ENCODE peak calls at places on chromosomes 6 and 20, in seven cellular contexts. One of them, this sample, is unnamed.

GRCh38 chr20:53837126-53837826 is 233.1 kb downstream of the BCAS1 start:
- DNase-seq in amygdala: no peak
- DNase-seq in T-helper 1 cell: no peak
- DNase-seq in CD4-positive, alpha-beta T cell: no peak
- DNase-seq in spleen: no peak
- DNase-seq in hypothalamus: no peak
- DNase-seq in EH: no peak
- DNase-seq in this sample: no peak

GRCh38 chr6:37210313-37210898 is 40.5 kb downstream of the PIM1 start:
- DNase-seq in amygdala: no peak
- DNase-seq in T-helper 1 cell: peak
- DNase-seq in CD4-positive, alpha-beta T cell: peak
- DNase-seq in spleen: no peak
- DNase-seq in hypothalamus: peak
- DNase-seq in EH: peak
- DNase-seq in this sample: peak

GRCh38 chr20:45970646-45971424 is 1.2 kb downstream of the ZNF335 start:
- DNase-seq in amygdala: no peak
- DNase-seq in T-helper 1 cell: no peak
- DNase-seq in CD4-positive, alpha-beta T cell: no peak
- DNase-seq in spleen: peak
- DNase-seq in hypothalamus: peak
- DNase-seq in EH: peak
- DNase-seq in this sample: no peak

GRCh38 chr6:131694832-131695426 is 6.3 kb downstream of the OR2A4 start:
- DNase-seq in amygdala: no peak
- DNase-seq in T-helper 1 cell: no peak
- DNase-seq in CD4-positive, alpha-beta T cell: no peak
- DNase-seq in spleen: no peak
- DNase-seq in hypothalamus: peak
- DNase-seq in EH: peak
- DNase-seq in this sample: peak

GRCh38 chr6:4931530-4932505 is 72.0 kb downstream of the RPP40 start:
- DNase-seq in amygdala: no peak
- DNase-seq in T-helper 1 cell: no peak
- DNase-seq in CD4-positive, alpha-beta T cell: no peak
- DNase-seq in spleen: no peak
- DNase-seq in hypothalamus: no peak
- DNase-seq in EH: peak
- DNase-seq in this sample: no peak

GRCh38 chr20:45340236-45340847 is 7.9 kb downstream of the SDC4 start:
- DNase-seq in amygdala: no peak
- DNase-seq in T-helper 1 cell: no peak
- DNase-seq in CD4-positive, alpha-beta T cell: no peak
- DNase-seq in spleen: no peak
- DNase-seq in hypothalamus: no peak
- DNase-seq in EH: no peak
- DNase-seq in this sample: no peak

GRCh38 chr6:6674872-6675271 is 86.4 kb downstream of the LY86 start:
- DNase-seq in amygdala: no peak
- DNase-seq in T-helper 1 cell: no peak
- DNase-seq in CD4-positive, alpha-beta T cell: no peak
- DNase-seq in spleen: no peak
- DNase-seq in hypothalamus: no peak
- DNase-seq in EH: no peak
- DNase-seq in this sample: no peak

GRCh38 chr20:15199698-15200097 is 862.3 kb upstream of the FLRT3 start:
- DNase-seq in amygdala: no peak
- DNase-seq in T-helper 1 cell: no peak
- DNase-seq in CD4-positive, alpha-beta T cell: no peak
- DNase-seq in spleen: no peak
- DNase-seq in hypothalamus: no peak
- DNase-seq in EH: no peak
- DNase-seq in this sample: no peak

GRCh38 chr20:56691325-56691990 is 62.4 kb downstream of the TFAP2C start:
- DNase-seq in amygdala: no peak
- DNase-seq in T-helper 1 cell: no peak
- DNase-seq in CD4-positive, alpha-beta T cell: no peak
- DNase-seq in spleen: no peak
- DNase-seq in hypothalamus: no peak
- DNase-seq in EH: no peak
- DNase-seq in this sample: no peak

GRCh38 chr6:163137504-163137903 is 277.0 kb upstream of the QKI start:
- DNase-seq in amygdala: no peak
- DNase-seq in T-helper 1 cell: no peak
- DNase-seq in CD4-positive, alpha-beta T cell: no peak
- DNase-seq in spleen: no peak
- DNase-seq in hypothalamus: no peak
- DNase-seq in EH: no peak
- DNase-seq in this sample: no peak

GRCh38 chr20:35171753-35172433 is at the start of gene PROCR:
- DNase-seq in amygdala: no peak
- DNase-seq in T-helper 1 cell: no peak
- DNase-seq in CD4-positive, alpha-beta T cell: no peak
- DNase-seq in spleen: peak
- DNase-seq in hypothalamus: peak
- DNase-seq in EH: peak
- DNase-seq in this sample: peak

GRCh38 chr6:34602318-34603111 is 46.4 kb upstream of the SPDEF start:
- DNase-seq in amygdala: no peak
- DNase-seq in T-helper 1 cell: no peak
- DNase-seq in CD4-positive, alpha-beta T cell: no peak
- DNase-seq in spleen: no peak
- DNase-seq in hypothalamus: no peak
- DNase-seq in EH: no peak
- DNase-seq in this sample: no peak

GRCh38 chr20:33524261-33524660 is 34.4 kb downstream of the CBFA2T2 start:
- DNase-seq in amygdala: no peak
- DNase-seq in T-helper 1 cell: no peak
- DNase-seq in CD4-positive, alpha-beta T cell: no peak
- DNase-seq in spleen: no peak
- DNase-seq in hypothalamus: no peak
- DNase-seq in EH: no peak
- DNase-seq in this sample: no peak

GRCh38 chr20:51861726-51862466 is 59.6 kb upstream of the SALL4 start:
- DNase-seq in amygdala: no peak
- DNase-seq in T-helper 1 cell: no peak
- DNase-seq in CD4-positive, alpha-beta T cell: no peak
- DNase-seq in spleen: no peak
- DNase-seq in hypothalamus: no peak
- DNase-seq in EH: peak
- DNase-seq in this sample: no peak

GRCh38 chr6:33854572-33855030 is 50.8 kb upstream of the MLN start:
- DNase-seq in amygdala: no peak
- DNase-seq in T-helper 1 cell: no peak
- DNase-seq in CD4-positive, alpha-beta T cell: no peak
- DNase-seq in spleen: no peak
- DNase-seq in hypothalamus: no peak
- DNase-seq in EH: no peak
- DNase-seq in this sample: peak

GRCh38 chr6:149079911-149080501 is 237.5 kb upstream of the TAB2 start:
- DNase-seq in amygdala: no peak
- DNase-seq in T-helper 1 cell: no peak
- DNase-seq in CD4-positive, alpha-beta T cell: no peak
- DNase-seq in spleen: no peak
- DNase-seq in hypothalamus: no peak
- DNase-seq in EH: peak
- DNase-seq in this sample: peak

GRCh38 chr6:6434723-6435122 is 114.3 kb upstream of the F13A1 start:
- DNase-seq in amygdala: no peak
- DNase-seq in T-helper 1 cell: no peak
- DNase-seq in CD4-positive, alpha-beta T cell: no peak
- DNase-seq in spleen: no peak
- DNase-seq in hypothalamus: no peak
- DNase-seq in EH: no peak
- DNase-seq in this sample: no peak

GRCh38 chr20:45340951-45341350 is 7.3 kb downstream of the SDC4 start:
- DNase-seq in amygdala: no peak
- DNase-seq in T-helper 1 cell: no peak
- DNase-seq in CD4-positive, alpha-beta T cell: no peak
- DNase-seq in spleen: no peak
- DNase-seq in hypothalamus: no peak
- DNase-seq in EH: no peak
- DNase-seq in this sample: no peak

GRCh38 chr6:44701038-44701636 is 313.6 kb downstream of the CDC5L start:
- DNase-seq in amygdala: no peak
- DNase-seq in T-helper 1 cell: no peak
- DNase-seq in CD4-positive, alpha-beta T cell: no peak
- DNase-seq in spleen: no peak
- DNase-seq in hypothalamus: no peak
- DNase-seq in EH: no peak
- DNase-seq in this sample: no peak

GRCh38 chr6:91704531-91704930 is 1117.7 kb upstream of the MAP3K7 start:
- DNase-seq in amygdala: no peak
- DNase-seq in T-helper 1 cell: no peak
- DNase-seq in CD4-positive, alpha-beta T cell: no peak
- DNase-seq in spleen: no peak
- DNase-seq in hypothalamus: no peak
- DNase-seq in EH: no peak
- DNase-seq in this sample: no peak

GRCh38 chr6:158595223-158595622 is 35.3 kb downstream of the TMEM181 start:
- DNase-seq in amygdala: no peak
- DNase-seq in T-helper 1 cell: no peak
- DNase-seq in CD4-positive, alpha-beta T cell: no peak
- DNase-seq in spleen: no peak
- DNase-seq in hypothalamus: no peak
- DNase-seq in EH: peak
- DNase-seq in this sample: no peak

GRCh38 chr20:22502731-22503191 is 81.6 kb downstream of the FOXA2 start:
- DNase-seq in amygdala: no peak
- DNase-seq in T-helper 1 cell: no peak
- DNase-seq in CD4-positive, alpha-beta T cell: no peak
- DNase-seq in spleen: no peak
- DNase-seq in hypothalamus: no peak
- DNase-seq in EH: no peak
- DNase-seq in this sample: no peak

GRCh38 chr6:148307400-148307799 is 35.2 kb upstream of the SASH1 start:
- DNase-seq in amygdala: no peak
- DNase-seq in T-helper 1 cell: no peak
- DNase-seq in CD4-positive, alpha-beta T cell: no peak
- DNase-seq in spleen: no peak
- DNase-seq in hypothalamus: no peak
- DNase-seq in EH: peak
- DNase-seq in this sample: no peak

GRCh38 chr20:52047811-52048302 is 143.7 kb downstream of the ZFP64 start:
- DNase-seq in amygdala: no peak
- DNase-seq in T-helper 1 cell: no peak
- DNase-seq in CD4-positive, alpha-beta T cell: no peak
- DNase-seq in spleen: no peak
- DNase-seq in hypothalamus: no peak
- DNase-seq in EH: peak
- DNase-seq in this sample: no peak

GRCh38 chr20:32585519-32586127 is 490 bp upstream of the NOL4L start:
- DNase-seq in amygdala: no peak
- DNase-seq in T-helper 1 cell: no peak
- DNase-seq in CD4-positive, alpha-beta T cell: no peak
- DNase-seq in spleen: no peak
- DNase-seq in hypothalamus: no peak
- DNase-seq in EH: no peak
- DNase-seq in this sample: no peak

GRCh38 chr6:169663468-169663867 is 38.4 kb downstream of the WDR27 start:
- DNase-seq in amygdala: no peak
- DNase-seq in T-helper 1 cell: no peak
- DNase-seq in CD4-positive, alpha-beta T cell: no peak
- DNase-seq in spleen: no peak
- DNase-seq in hypothalamus: no peak
- DNase-seq in EH: no peak
- DNase-seq in this sample: no peak

GRCh38 chr6:40342674-40343230 is 244.4 kb downstream of the LRFN2 start:
- DNase-seq in amygdala: no peak
- DNase-seq in T-helper 1 cell: no peak
- DNase-seq in CD4-positive, alpha-beta T cell: no peak
- DNase-seq in spleen: no peak
- DNase-seq in hypothalamus: no peak
- DNase-seq in EH: no peak
- DNase-seq in this sample: no peak